ENCODE peak calls at places on chromosome 6, in ten cellular contexts. W is stimulated activated CD8-positive, alpha-beta memory T cell treated with anti-CD3 and anti-CD28 coated beads, Interleukin-7, amount 100 ng/mL, for 48 hours; X is aorta; U is NCI-H460; G is activated T-helper 1 cell treated with anti-CD3 and anti-CD28 coated beads, Interleukin-12 subunit alpha, Interleukin-12 subunit beta, Interleukin-2, Interleukin-4 antibody, amounts not matched to agents 30 ng/mL and 10 ng/mL and 1 ng/mL, durations not matched to agents 14 hours and 24 hours and 36 hours; S is non-pigmented ciliary epithelial cell; C is choroid plexus epithelial cell; V is adipocyte; A is SK-N-SH; I is naive thymus-derived CD8-positive, alpha-beta T cell. Y is an unnamed sample.

GRCh38 chr6:89412071-89413005 is at the start of gene RRAGD:
- DNase-seq in C (no peak), A (peak; percentile 91), X (peak; percentile 85), W (peak; percentile 17), G (peak; percentile 49), S (no peak), U (peak; percentile 20), V (peak; percentile 53), I (peak; percentile 46), Y (peak; percentile 81)

GRCh38 chr6:135922746-135923145 is 71.2 kb downstream of the PDE7B start:
- DNase-seq in U (no peak), V (peak; percentile 80), I (no peak), W (no peak), C (peak; percentile 40), A (peak; percentile 49), X (no peak), G (no peak), S (no peak), Y (no peak)

GRCh38 chr6:2578729-2579128 is 172.0 kb downstream of the MYLK4 start:
- DNase-seq in X (no peak), G (no peak), V (no peak), I (no peak), U (no peak), W (no peak), C (peak; percentile 34), A (no peak), S (no peak), Y (no peak)

GRCh38 chr6:84623956-84624680 is 140.3 kb downstream of the TBX18 start:
- DNase-seq in W (no peak), V (peak; percentile 60), A (no peak), S (peak; percentile 86), C (peak; percentile 91), U (no peak), X (no peak), I (no peak), G (no peak), Y (no peak)

GRCh38 chr6:139029470-139030210 is 1.1 kb downstream of the ABRACL start:
- DNase-seq in S (no peak), A (no peak), C (peak; percentile 50), X (peak; percentile 83), U (no peak), W (peak; percentile 17), G (peak; percentile 22), I (peak; percentile 34), V (peak; percentile 81), Y (peak; percentile 62)

GRCh38 chr6:85490516-85491248 is 40.8 kb downstream of the NT5E start:
- DNase-seq in C (peak; percentile 50), G (no peak), S (no peak), U (no peak), V (no peak), X (no peak), A (no peak), I (no peak), W (no peak), Y (no peak)

GRCh38 chr6:131954775-131955107 is 3.6 kb upstream of the CCN2 start:
- DNase-seq in U (peak; percentile 87), G (no peak), W (no peak), C (peak; percentile 100), S (peak; percentile 98), X (peak; percentile 65), V (peak; percentile 96), A (no peak), I (no peak), Y (peak; percentile 67)

GRCh38 chr6:22231616-22232015 is 65.2 kb downstream of the PRL start:
- DNase-seq in G (no peak), W (no peak), X (no peak), A (no peak), S (peak; percentile 35), U (no peak), C (no peak), V (peak; percentile 27), I (no peak), Y (no peak)

GRCh38 chr6:139832906-139833305 is 458.5 kb upstream of the CITED2 start:
- DNase-seq in V (no peak), A (no peak), U (no peak), W (no peak), G (no peak), C (no peak), S (no peak), X (no peak), I (no peak), Y (no peak)

GRCh38 chr6:167833396-167833763 is 6.7 kb downstream of the AFDN start:
- DNase-seq in S (no peak), V (no peak), A (no peak), G (no peak), X (no peak), I (no peak), C (no peak), W (no peak), U (no peak), Y (no peak)

GRCh38 chr6:79604583-79605037 is 26.5 kb upstream of the SH3BGRL2 start:
- DNase-seq in C (peak; percentile 65), X (no peak), I (no peak), S (peak; percentile 75), W (no peak), G (no peak), U (no peak), A (no peak), V (peak; percentile 16), Y (no peak)

GRCh38 chr6:815348-815738 is 122.4 kb upstream of the EXOC2 start:
- DNase-seq in W (no peak), V (no peak), X (no peak), G (no peak), S (no peak), C (no peak), I (no peak), A (peak; percentile 27), U (no peak), Y (no peak)

GRCh38 chr6:37538107-37538506 is 38.4 kb upstream of the CCDC167 start:
- DNase-seq in V (no peak), G (no peak), W (no peak), A (no peak), X (no peak), I (no peak), S (no peak), C (no peak), U (peak; percentile 11), Y (no peak)

GRCh38 chr6:13006578-13007300 is 290.2 kb downstream of the PHACTR1 start:
- DNase-seq in X (no peak), C (peak; percentile 33), V (no peak), I (no peak), W (no peak), U (no peak), G (no peak), A (no peak), S (peak; percentile 28), Y (no peak)

GRCh38 chr6:1604347-1604990 is 5.2 kb upstream of the FOXC1 start:
- DNase-seq in V (peak; percentile 92), I (peak; percentile 83), S (no peak), U (peak; percentile 62), A (peak; percentile 94), G (peak; percentile 37), X (peak; percentile 82), C (no peak), W (peak; percentile 40), Y (peak; percentile 48)

GRCh38 chr6:168150551-168151444 is 71.8 kb upstream of the FRMD1 start:
- DNase-seq in V (no peak), S (no peak), G (no peak), X (no peak), C (no peak), U (no peak), I (no peak), W (no peak), A (peak; percentile 75), Y (peak; percentile 12)

GRCh38 chr6:98039876-98040605 is 757.0 kb upstream of the MMS22L start:
- DNase-seq in W (no peak), X (no peak), A (no peak), S (no peak), U (peak; percentile 18), V (no peak), G (no peak), C (peak; percentile 19), I (no peak), Y (no peak)

GRCh38 chr6:116387374-116387773 is 16.6 kb downstream of the DSE start:
- DNase-seq in A (no peak), S (no peak), G (no peak), V (peak; percentile 52), U (no peak), W (no peak), C (peak; percentile 77), I (no peak), X (no peak), Y (no peak)